ENCODE peak calls at places on chromosomes 5 and 9, in four cellular contexts. P is HFFc6, K is WTC11, A is HT-29. B is an unnamed sample.

GRCh38 chr9:136965771-136966484 is 11.4 kb upstream of the PTGDS start:
- DNase-seq in P (no peak), K (no peak), A (no peak), B (peak; percentile 13)

GRCh38 chr9:125472926-125473701 is 211.5 kb downstream of the GAPVD1 start:
- DNase-seq in A (no peak), P (peak; percentile 33), K (peak; percentile 45), B (peak; percentile 57)

GRCh38 chr9:6968271-6968670 is 210.5 kb downstream of the KDM4C start:
- DNase-seq in P (peak; percentile 42), K (no peak), A (no peak), B (no peak)

GRCh38 chr5:90390933-90391332 is 18.6 kb downstream of the CETN3 start:
- DNase-seq in A (no peak), P (no peak), K (no peak), B (no peak)

GRCh38 chr5:2752059-2752874 is 790 bp upstream of the IRX2 start:
- DNase-seq in P (peak; percentile 29), A (peak; percentile 37), K (peak; percentile 52), B (no peak)

GRCh38 chr5:116370886-116371285 is 203.7 kb downstream of the SEMA6A start:
- DNase-seq in P (no peak), K (no peak), A (no peak), B (no peak)

GRCh38 chr9:131524578-131525315 is 6.3 kb downstream of the UCK1 start:
- DNase-seq in P (peak; percentile 60), K (no peak), A (no peak), B (no peak)

GRCh38 chr9:137406876-137407589 is 15.9 kb downstream of the EXD3 start:
- DNase-seq in A (peak; percentile 69), K (peak; percentile 87), P (no peak), B (peak; percentile 22)

GRCh38 chr9:89815061-89815902 is 210.5 kb downstream of the GADD45G start:
- DNase-seq in P (no peak), K (no peak), A (no peak), B (no peak)

GRCh38 chr5:135657536-135658307 is 78.9 kb upstream of the CXCL14 start:
- DNase-seq in P (no peak), K (no peak), A (no peak), B (no peak)

GRCh38 chr5:131303537-131303936 is 39.7 kb downstream of the CDC42SE2 start:
- DNase-seq in A (no peak), P (peak; percentile 54), K (no peak), B (no peak)

GRCh38 chr5:151694035-151694485 is 7.3 kb upstream of the SPARC start:
- DNase-seq in A (no peak), P (no peak), K (no peak), B (no peak)

GRCh38 chr9:34993502-34994428 is 4.2 kb downstream of the DNAJB5 start:
- DNase-seq in K (no peak), P (peak; percentile 17), A (no peak), B (no peak)

GRCh38 chr5:157744055-157745011 is 821 bp downstream of the LSM11 start:
- DNase-seq in A (peak; percentile 24), K (peak; percentile 24), P (no peak), B (peak; percentile 73)

GRCh38 chr9:132079391-132080071 is at the start of gene MED27:
- DNase-seq in P (peak; percentile 81), K (peak; percentile 93), A (peak; percentile 87), B (peak; percentile 94)

GRCh38 chr5:28542968-28543367 is 1504.6 kb upstream of the CDH9 start:
- DNase-seq in A (no peak), K (no peak), P (no peak), B (peak; percentile 53)

GRCh38 chr9:109194157-109194556 is 27.1 kb upstream of the FRRS1L start:
- DNase-seq in P (no peak), A (no peak), K (no peak), B (peak; percentile 55)

GRCh38 chr9:120915854-120916495 is 10.6 kb downstream of the TRAF1 start:
- DNase-seq in P (no peak), A (no peak), K (no peak), B (no peak)

GRCh38 chr5:157366741-157367684 is 93.0 kb upstream of the NIPAL4 start:
- DNase-seq in K (peak; percentile 33), P (peak; percentile 40), A (peak; percentile 49), B (peak; percentile 38)

GRCh38 chr9:6959275-6960000 is 201.7 kb downstream of the KDM4C start:
- DNase-seq in A (no peak), K (no peak), P (no peak), B (no peak)

GRCh38 chr9:105309531-105309931 is 65.1 kb downstream of the SLC44A1 start:
- DNase-seq in K (no peak), A (no peak), P (no peak), B (no peak)

B was measured in OCI-M1.